ENCODE peak calls at places on chromosome 15, in ten cellular contexts. O is ecto neural progenitor cell; H is tibial artery; N is stimulated activated CD4-positive, alpha-beta T cell treated with anti-CD3 and anti-CD28 coated beads, Interleukin-1b, Interleukin-23, amount 100 ng/mL, for 1 hour; A is activated T-helper 1 cell treated with anti-CD3 and anti-CD28 coated beads, Interleukin-12 subunit alpha, Interleukin-12 subunit beta, Interleukin-2, Interleukin-4 antibody, amounts not matched to agents 30 ng/mL and 10 ng/mL and 1 ng/mL, durations not matched to agents 14 hours and 24 hours and 36 hours; V is head of caudate nucleus; C is tibial nerve; Q is iPS DF 6.9; F is NCI-H748 treated with DMSO at 0.1 percent for 48 hours; L is stimulated activated CD8-positive, alpha-beta memory T cell treated with anti-CD3 and anti-CD28 coated beads, Interleukin-15, amount 100 ng/mL, for 1 hour. T is an unnamed sample.

GRCh38 chr15:49255966-49256759 is 86.1 kb downstream of the GALK2 start:
- DNase-seq in L (no peak), N (no peak), Q (no peak), V (no peak), A (no peak), C (no peak), O (no peak), H (no peak), F (peak), T (no peak)

GRCh38 chr15:76376816-76377215 is 40.2 kb downstream of the ISL2 start:
- DNase-seq in L (no peak), H (no peak), A (no peak), Q (no peak), C (no peak), F (no peak), O (peak), V (no peak), N (no peak), T (no peak)

GRCh38 chr15:71083349-71083748 is 31.9 kb upstream of the THSD4 start:
- DNase-seq in A (no peak), C (no peak), H (peak), Q (no peak), V (no peak), N (no peak), L (no peak), O (no peak), F (no peak), T (no peak)

GRCh38 chr15:90095521-90095959 is 6.7 kb downstream of the IDH2 start:
- DNase-seq in V (no peak), A (no peak), O (no peak), L (no peak), N (no peak), H (no peak), F (peak), Q (no peak), C (no peak), T (no peak)

GRCh38 chr15:84785053-84785452 is 32.1 kb upstream of the ALPK3 start:
- DNase-seq in F (no peak), L (no peak), C (no peak), H (no peak), O (no peak), Q (no peak), V (no peak), A (no peak), N (no peak), T (no peak)

GRCh38 chr15:31074321-31074720 is 27.2 kb downstream of the TRPM1 start:
- DNase-seq in C (no peak), H (no peak), N (no peak), F (no peak), Q (no peak), O (no peak), V (no peak), A (no peak), L (no peak), T (no peak)

GRCh38 chr15:62517541-62517940 is 352.5 kb upstream of the C2CD4B start:
- DNase-seq in C (no peak), Q (no peak), H (no peak), F (no peak), O (no peak), L (no peak), V (no peak), A (no peak), N (no peak), T (no peak)

GRCh38 chr15:89629829-89630228 is 25.4 kb downstream of the KIF7 start:
- DNase-seq in V (no peak), H (no peak), F (no peak), A (no peak), Q (no peak), O (no peak), N (no peak), L (no peak), C (no peak), T (no peak)

GRCh38 chr15:75073197-75073596 is 49.8 kb downstream of the PPCDC start:
- DNase-seq in F (no peak), L (no peak), H (no peak), A (no peak), C (no peak), Q (no peak), V (no peak), O (no peak), N (no peak), T (no peak)

GRCh38 chr15:31513178-31513577 is 186.5 kb downstream of the KLF13 start:
- DNase-seq in V (no peak), C (no peak), L (no peak), Q (no peak), F (no peak), A (no peak), H (no peak), N (no peak), O (peak), T (peak)

GRCh38 chr15:75942464-75942863 is 38.8 kb downstream of the FBXO22 start:
- DNase-seq in H (no peak), Q (no peak), F (no peak), C (no peak), V (no peak), N (no peak), L (no peak), A (no peak), O (no peak), T (no peak)

GRCh38 chr15:58760385-58761009 is 10.6 kb upstream of the MINDY2 start:
- DNase-seq in O (no peak), H (no peak), N (no peak), F (no peak), Q (no peak), V (no peak), C (no peak), A (no peak), L (no peak), T (no peak)

T was measured in T-helper 2 cell treated with Interferon-gamma antibody and Interleukin-4, amounts not matched to agents 5 μg/mL and 100 μg/mL, for 36 hours.